ENCODE peak calls at places on chromosomes 1 and 21, in five cellular contexts. C, N, A, Q and R are unnamed samples.

GRCh38 chr1:214260561-214261205 is 20.3 kb upstream of the SMYD2 start:
- DNase-seq in C (no peak), N (no peak), A (no peak), Q (no peak), R (no peak)

GRCh38 chr1:15344800-15345710 is 64.6 kb upstream of the EFHD2 start:
- DNase-seq in C (no peak), N (peak; percentile 50), A (no peak), Q (no peak), R (no peak)

GRCh38 chr1:63324779-63325119 is 2.4 kb downstream of the FOXD3 start:
- DNase-seq in C (no peak), N (no peak), A (no peak), Q (no peak), R (no peak)

GRCh38 chr1:152884966-152885624 is 7.0 kb downstream of the SMCP start:
- DNase-seq in C (no peak), N (no peak), A (no peak), Q (no peak), R (no peak)

GRCh38 chr1:228338521-228339051 is 68.0 kb downstream of the TRIM11 start:
- DNase-seq in C (no peak), N (no peak), A (no peak), Q (peak; percentile 18), R (no peak)

GRCh38 chr1:215529111-215529510 is 38.0 kb upstream of the KCTD3 start:
- DNase-seq in C (no peak), N (no peak), A (peak; percentile 56), Q (no peak), R (no peak)

GRCh38 chr1:175319912-175320230 is 127.3 kb upstream of the KIAA0040 start:
- DNase-seq in C (no peak), N (no peak), A (no peak), Q (no peak), R (no peak)

GRCh38 chr21:45894891-45895777 is 86.4 kb upstream of the COL6A1 start:
- DNase-seq in C (no peak), N (peak; percentile 9), A (no peak), Q (no peak), R (no peak)

GRCh38 chr1:164092603-164093353 is 466.2 kb upstream of the PBX1 start:
- DNase-seq in C (no peak), N (no peak), A (peak; percentile 0), Q (no peak), R (peak; percentile 1)

GRCh38 chr1:198892065-198892464 is 253.2 kb downstream of the PTPRC start:
- DNase-seq in C (no peak), N (peak; percentile 20), A (peak; percentile 81), Q (no peak), R (no peak)

GRCh38 chr1:53207726-53208125 is 11.1 kb downstream of the CPT2 start:
- DNase-seq in C (no peak), N (no peak), A (no peak), Q (no peak), R (no peak)

GRCh38 chr1:53206735-53207379 is 10.2 kb downstream of the CPT2 start:
- DNase-seq in C (no peak), N (no peak), A (no peak), Q (no peak), R (no peak)

GRCh38 chr1:53214541-53214940 is 5.9 kb downstream of the CZIB start:
- DNase-seq in C (no peak), N (no peak), A (no peak), Q (no peak), R (no peak)

GRCh38 chr1:53210954-53211353 is 9.5 kb downstream of the CZIB start:
- DNase-seq in C (no peak), N (no peak), A (no peak), Q (no peak), R (no peak)

GRCh38 chr1:53210352-53210751 is 10.1 kb downstream of the CZIB start:
- DNase-seq in C (no peak), N (no peak), A (no peak), Q (no peak), R (no peak)
- TF ChIP-seq POLR2A in C (no peak), N (no peak), A (no peak), Q (no peak), R (no peak)

DNA sequence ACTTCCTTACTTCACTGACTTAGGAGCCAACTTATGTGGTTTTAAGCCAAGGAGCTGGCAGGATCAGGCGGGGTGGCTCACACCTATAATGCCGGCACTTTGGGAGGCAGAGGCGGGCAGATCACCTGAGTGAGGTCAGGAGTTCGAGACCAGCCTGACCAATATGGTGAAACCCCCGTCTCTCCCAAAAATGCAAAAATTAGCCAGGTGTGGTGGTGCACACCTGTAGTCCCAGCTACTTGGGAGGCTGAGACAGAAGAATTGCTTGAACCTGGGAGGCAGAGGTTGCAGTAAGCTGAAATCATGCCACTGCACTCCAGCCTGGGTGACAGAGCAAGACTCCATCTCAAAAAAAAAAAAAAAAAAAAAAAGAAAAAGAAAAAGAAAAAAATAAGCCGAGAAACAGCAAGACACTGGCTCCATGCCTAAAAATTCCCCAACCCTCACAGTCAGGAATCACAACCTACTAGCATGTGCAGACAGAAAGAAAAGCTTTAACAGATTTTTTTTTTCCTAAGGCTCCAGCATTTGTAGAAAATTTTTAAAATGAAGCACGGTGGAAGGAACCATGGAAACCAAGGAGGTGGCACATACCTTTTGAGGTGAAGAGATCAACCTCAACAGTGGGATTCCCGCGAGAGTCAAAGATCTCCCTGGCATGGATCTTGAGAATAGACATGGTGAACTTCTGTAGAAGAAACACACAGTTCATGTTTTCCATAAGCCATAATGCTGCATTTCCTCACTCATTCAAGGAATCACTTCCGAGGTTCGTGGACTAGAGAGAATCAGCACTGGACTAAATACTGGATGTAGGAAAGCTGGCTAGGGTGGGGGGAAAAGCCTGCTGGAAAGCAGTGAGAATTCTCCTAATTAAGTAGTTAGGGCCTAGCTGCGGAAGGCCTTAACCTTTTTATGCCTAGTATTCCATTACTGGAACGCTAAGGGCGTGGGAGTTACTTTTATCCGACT is 4.0 kb downstream of the ENO1 start:
- DNase-seq in C (no peak), N (no peak), A (peak; percentile 61), Q (no peak), R (no peak)
- TF ChIP-seq POLR2A in C (no peak), N (no peak), A (no peak), Q (no peak), R (no peak)

DNA sequence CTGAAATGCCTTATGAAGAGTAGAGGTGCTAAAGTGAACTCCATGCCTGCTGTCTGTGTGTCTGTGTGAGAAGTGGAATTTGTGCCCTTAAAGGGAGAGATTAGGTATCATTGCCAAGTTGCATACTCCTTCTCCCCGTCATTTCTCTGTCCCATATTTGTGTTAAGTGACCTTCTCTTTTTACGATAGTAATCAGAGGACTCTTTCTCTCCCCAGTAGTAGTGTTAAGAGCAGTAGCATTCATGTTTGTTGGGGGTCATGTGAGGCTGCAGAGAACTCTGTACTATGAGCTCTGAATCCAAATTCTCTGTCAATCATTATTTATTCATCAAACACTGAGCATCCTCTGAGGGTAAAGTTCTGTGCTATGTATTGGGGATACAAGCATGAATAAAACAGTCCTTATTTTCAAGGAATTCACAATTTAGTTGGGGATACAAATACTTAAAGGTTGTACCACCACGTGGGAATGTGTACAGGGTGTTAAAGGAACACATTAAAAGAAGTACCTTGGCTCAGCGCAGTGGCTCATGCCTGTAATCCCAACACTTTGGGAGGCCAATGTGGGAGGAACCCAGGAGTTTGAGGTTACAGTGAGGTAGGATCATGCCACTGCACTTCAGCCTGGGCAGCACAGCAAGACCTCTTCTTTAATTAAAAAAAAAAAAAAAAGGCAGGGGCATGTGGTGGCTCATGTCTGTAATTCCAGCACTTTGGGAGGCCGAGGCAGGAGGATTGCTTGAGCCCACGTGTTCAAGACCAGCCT is 24.8 kb upstream of the KCNQ4 start:
- DNase-seq in C (no peak), N (no peak), A (no peak), Q (no peak), R (no peak)
- TF ChIP-seq POLR2A in C (no peak), N (no peak), A (no peak), Q (no peak), R (no peak)

GRCh38 chr21:37257526-37257966 is 9.6 kb downstream of the VPS26C start:
- DNase-seq in C (peak; percentile 5), N (peak; percentile 45), A (peak; percentile 24), Q (no peak), R (peak; percentile 75)

GRCh38 chr21:37263827-37264226 is 3.3 kb downstream of the VPS26C start:
- DNase-seq in C (no peak), N (no peak), A (peak; percentile 15), Q (no peak), R (peak; percentile 26)

GRCh38 chr21:37259426-37259825 is 7.7 kb downstream of the VPS26C start:
- DNase-seq in C (no peak), N (no peak), A (peak; percentile 8), Q (no peak), R (no peak)

GRCh38 chr21:37253991-37254390 is 13.1 kb downstream of the VPS26C start:
- DNase-seq in C (no peak), N (no peak), A (peak; percentile 72), Q (no peak), R (no peak)

GRCh38 chr21:37257967-37258877 is 8.9 kb downstream of the VPS26C start:
- DNase-seq in C (peak; percentile 38), N (peak; percentile 62), A (peak; percentile 36), Q (peak; percentile 7), R (peak; percentile 82)
- TF ChIP-seq POLR2A in C (peak; percentile 38), N (no peak), A (no peak), Q (no peak), R (peak; percentile 73)

GRCh38 chr1:234997201-234998173 is 131.2 kb downstream of the TOMM20 start:
- DNase-seq in C (peak; percentile 98), N (peak; percentile 100), A (peak; percentile 99), Q (peak; percentile 99), R (no peak)
- TF ChIP-seq POLR2A in C (no peak), N (no peak), A (peak; percentile 51), Q (peak; percentile 73), R (no peak)

GRCh38 chr1:158818560-158818959 is 12.6 kb upstream of the MNDA start:
- DNase-seq in C (no peak), N (no peak), A (no peak), Q (no peak), R (peak; percentile 29)
- TF ChIP-seq POLR2A in C (no peak), N (no peak), A (no peak), Q (no peak), R (no peak)

GRCh38 chr1:224109981-224110380 is 3.9 kb upstream of the FBXO28 start:
- DNase-seq in C (no peak), N (no peak), A (no peak), Q (no peak), R (no peak)
- TF ChIP-seq POLR2A in C (no peak), N (no peak), A (no peak), Q (no peak), R (no peak)

GRCh38 chr1:193120604-193121166 is 1.1 kb upstream of the CDC73 start:
- DNase-seq in C (no peak), N (no peak), A (no peak), Q (no peak), R (no peak)
- TF ChIP-seq POLR2A in C (no peak), N (no peak), A (no peak), Q (no peak), R (no peak)

GRCh38 chr1:30522031-30523004 is 201.1 kb downstream of the MATN1 start:
- DNase-seq in C (no peak), N (peak; percentile 94), A (peak; percentile 8), Q (peak; percentile 83), R (no peak)
- TF ChIP-seq POLR2A in C (no peak), N (no peak), A (no peak), Q (peak; percentile 24), R (no peak)